ENCODE peak calls at places on chromosomes 5 and 9, in eight cellular contexts. One of them, this sample, is unnamed.

GRCh38 chr5:176447538-176447981 is 625 bp upstream of the FAF2 start:
- DNase-seq in head of caudate nucleus: peak
- DNase-seq in stimulated activated CD4-positive, alpha-beta T cell treated with anti-CD3 and anti-CD28 coated beads, Interleukin-1b, Interleukin-23, amount 100 ng/mL, for 24 hours: no peak
- DNase-seq in CD8-positive, alpha-beta memory T cell: no peak
- DNase-seq in GM03348: no peak
- DNase-seq in GM13976: no peak
- DNase-seq in KBM-7: no peak
- DNase-seq in H9: no peak
- DNase-seq in this sample: no peak

GRCh38 chr9:128405780-128406171 is 14.9 kb upstream of the CERCAM start:
- DNase-seq in head of caudate nucleus: no peak
- DNase-seq in stimulated activated CD4-positive, alpha-beta T cell treated with anti-CD3 and anti-CD28 coated beads, Interleukin-1b, Interleukin-23, amount 100 ng/mL, for 24 hours: no peak
- DNase-seq in CD8-positive, alpha-beta memory T cell: no peak
- DNase-seq in GM03348: no peak
- DNase-seq in GM13976: no peak
- DNase-seq in KBM-7: no peak
- DNase-seq in H9: no peak
- DNase-seq in this sample: peak

GRCh38 chr9:3549243-3549642 is 23.4 kb upstream of the RFX3 start:
- DNase-seq in head of caudate nucleus: no peak
- DNase-seq in stimulated activated CD4-positive, alpha-beta T cell treated with anti-CD3 and anti-CD28 coated beads, Interleukin-1b, Interleukin-23, amount 100 ng/mL, for 24 hours: no peak
- DNase-seq in CD8-positive, alpha-beta memory T cell: no peak
- DNase-seq in GM03348: no peak
- DNase-seq in GM13976: no peak
- DNase-seq in KBM-7: no peak
- DNase-seq in H9: no peak
- DNase-seq in this sample: no peak

GRCh38 chr9:137697193-137697592 is 78.4 kb downstream of the EHMT1 start:
- DNase-seq in head of caudate nucleus: no peak
- DNase-seq in stimulated activated CD4-positive, alpha-beta T cell treated with anti-CD3 and anti-CD28 coated beads, Interleukin-1b, Interleukin-23, amount 100 ng/mL, for 24 hours: no peak
- DNase-seq in CD8-positive, alpha-beta memory T cell: no peak
- DNase-seq in GM03348: no peak
- DNase-seq in GM13976: no peak
- DNase-seq in KBM-7: no peak
- DNase-seq in H9: no peak
- DNase-seq in this sample: no peak

GRCh38 chr5:77181173-77181572 is 29.3 kb upstream of the PDE8B start:
- DNase-seq in head of caudate nucleus: no peak
- DNase-seq in stimulated activated CD4-positive, alpha-beta T cell treated with anti-CD3 and anti-CD28 coated beads, Interleukin-1b, Interleukin-23, amount 100 ng/mL, for 24 hours: no peak
- DNase-seq in CD8-positive, alpha-beta memory T cell: no peak
- DNase-seq in GM03348: no peak
- DNase-seq in GM13976: no peak
- DNase-seq in KBM-7: no peak
- DNase-seq in H9: no peak
- DNase-seq in this sample: no peak

GRCh38 chr9:86077286-86077685 is 22.1 kb downstream of the GOLM1 start:
- DNase-seq in head of caudate nucleus: no peak
- DNase-seq in stimulated activated CD4-positive, alpha-beta T cell treated with anti-CD3 and anti-CD28 coated beads, Interleukin-1b, Interleukin-23, amount 100 ng/mL, for 24 hours: no peak
- DNase-seq in CD8-positive, alpha-beta memory T cell: no peak
- DNase-seq in GM03348: no peak
- DNase-seq in GM13976: no peak
- DNase-seq in KBM-7: no peak
- DNase-seq in H9: no peak
- DNase-seq in this sample: peak

GRCh38 chr5:91514408-91514807 is 131.3 kb upstream of the ARRDC3 start:
- DNase-seq in head of caudate nucleus: no peak
- DNase-seq in stimulated activated CD4-positive, alpha-beta T cell treated with anti-CD3 and anti-CD28 coated beads, Interleukin-1b, Interleukin-23, amount 100 ng/mL, for 24 hours: no peak
- DNase-seq in CD8-positive, alpha-beta memory T cell: no peak
- DNase-seq in GM03348: no peak
- DNase-seq in GM13976: no peak
- DNase-seq in KBM-7: no peak
- DNase-seq in H9: no peak
- DNase-seq in this sample: no peak

GRCh38 chr5:175088963-175089362 is 355.0 kb downstream of the DRD1 start:
- DNase-seq in head of caudate nucleus: no peak
- DNase-seq in stimulated activated CD4-positive, alpha-beta T cell treated with anti-CD3 and anti-CD28 coated beads, Interleukin-1b, Interleukin-23, amount 100 ng/mL, for 24 hours: no peak
- DNase-seq in CD8-positive, alpha-beta memory T cell: no peak
- DNase-seq in GM03348: no peak
- DNase-seq in GM13976: no peak
- DNase-seq in KBM-7: no peak
- DNase-seq in H9: no peak
- DNase-seq in this sample: no peak

GRCh38 chr5:154771383-154771901 is 16.3 kb downstream of the LARP1 start:
- DNase-seq in head of caudate nucleus: no peak
- DNase-seq in stimulated activated CD4-positive, alpha-beta T cell treated with anti-CD3 and anti-CD28 coated beads, Interleukin-1b, Interleukin-23, amount 100 ng/mL, for 24 hours: no peak
- DNase-seq in CD8-positive, alpha-beta memory T cell: no peak
- DNase-seq in GM03348: peak
- DNase-seq in GM13976: no peak
- DNase-seq in KBM-7: no peak
- DNase-seq in H9: peak
- DNase-seq in this sample: no peak

GRCh38 chr9:21505425-21506179 is 23.5 kb upstream of the IFNE start:
- DNase-seq in head of caudate nucleus: no peak
- DNase-seq in stimulated activated CD4-positive, alpha-beta T cell treated with anti-CD3 and anti-CD28 coated beads, Interleukin-1b, Interleukin-23, amount 100 ng/mL, for 24 hours: no peak
- DNase-seq in CD8-positive, alpha-beta memory T cell: no peak
- DNase-seq in GM03348: peak
- DNase-seq in GM13976: no peak
- DNase-seq in KBM-7: no peak
- DNase-seq in H9: no peak
- DNase-seq in this sample: no peak

GRCh38 chr9:129348890-129349570 is 171.0 kb upstream of the IER5L start:
- DNase-seq in head of caudate nucleus: no peak
- DNase-seq in stimulated activated CD4-positive, alpha-beta T cell treated with anti-CD3 and anti-CD28 coated beads, Interleukin-1b, Interleukin-23, amount 100 ng/mL, for 24 hours: no peak
- DNase-seq in CD8-positive, alpha-beta memory T cell: no peak
- DNase-seq in GM03348: no peak
- DNase-seq in GM13976: no peak
- DNase-seq in KBM-7: no peak
- DNase-seq in H9: no peak
- DNase-seq in this sample: no peak

GRCh38 chr9:70983723-70984280 is 137.6 kb downstream of the TRPM3 start:
- DNase-seq in head of caudate nucleus: no peak
- DNase-seq in stimulated activated CD4-positive, alpha-beta T cell treated with anti-CD3 and anti-CD28 coated beads, Interleukin-1b, Interleukin-23, amount 100 ng/mL, for 24 hours: no peak
- DNase-seq in CD8-positive, alpha-beta memory T cell: no peak
- DNase-seq in GM03348: peak
- DNase-seq in GM13976: no peak
- DNase-seq in KBM-7: no peak
- DNase-seq in H9: no peak
- DNase-seq in this sample: no peak

GRCh38 chr5:168362097-168362885 is 70.8 kb downstream of the WWC1 start:
- DNase-seq in head of caudate nucleus: no peak
- DNase-seq in stimulated activated CD4-positive, alpha-beta T cell treated with anti-CD3 and anti-CD28 coated beads, Interleukin-1b, Interleukin-23, amount 100 ng/mL, for 24 hours: no peak
- DNase-seq in CD8-positive, alpha-beta memory T cell: no peak
- DNase-seq in GM03348: no peak
- DNase-seq in GM13976: no peak
- DNase-seq in KBM-7: no peak
- DNase-seq in H9: no peak
- DNase-seq in this sample: no peak

This sample was measured in C1 segment of cervical spinal cord.